ENCODE peak calls at places on chromosomes 7 and 10, in nine cellular contexts. E is K562, M is HepG2, Y is GM12891, A is H1, X is vagina, Q is endothelial cell of umbilical vein, K is HCT116, L is SK-N-SH. S is an unnamed sample.

GRCh38 chr7:83486536-83486935 is 162.4 kb downstream of the SEMA3E start:
- DNase-seq in E (no peak), M (no peak), Y (no peak), A (no peak), X (no peak), Q (no peak), K (no peak), L (no peak), S (no peak)

GRCh38 chr7:47518827-47519226 is 63.1 kb downstream of the TNS3 start:
- DNase-seq in E (no peak), M (peak), Y (no peak), A (no peak), X (no peak), Q (no peak), K (no peak), L (no peak), S (no peak)

GRCh38 chr7:84113286-84113685 is 81.3 kb downstream of the SEMA3A start:
- DNase-seq in E (no peak), M (no peak), Y (no peak), A (no peak), X (no peak), Q (peak), K (no peak), L (no peak), S (no peak)

GRCh38 chr7:139914861-139915300 is 85.8 kb downstream of the TBXAS1 start:
- DNase-seq in E (no peak), M (no peak), Y (no peak), A (no peak), X (no peak), Q (peak), K (no peak), L (no peak), S (no peak)

GRCh38 chr7:19403691-19404090 is 258.5 kb upstream of the FERD3L start:
- DNase-seq in E (no peak), M (no peak), Y (no peak), A (no peak), X (no peak), Q (no peak), K (no peak), L (no peak), S (no peak)

GRCh38 chr7:50641442-50642405 is 76.5 kb upstream of the DDC start:
- DNase-seq in E (no peak), M (peak), Y (no peak), A (peak), X (no peak), Q (no peak), K (no peak), L (no peak), S (no peak)

GRCh38 chr7:33143996-33144718 is 14.8 kb downstream of the BBS9 start:
- DNase-seq in E (no peak), M (peak), Y (no peak), A (no peak), X (no peak), Q (no peak), K (no peak), L (no peak), S (no peak)

GRCh38 chr7:151245360-151246160 is 2.9 kb downstream of the SMARCD3 start:
- DNase-seq in E (peak), M (no peak), Y (peak), A (peak), X (no peak), Q (peak), K (no peak), L (peak), S (peak)

GRCh38 chr10:7351905-7352304 is 58.9 kb downstream of the SFMBT2 start:
- DNase-seq in E (no peak), M (no peak), Y (no peak), A (no peak), X (no peak), Q (no peak), K (no peak), L (no peak), S (no peak)

GRCh38 chr7:83677180-83677866 is 28.4 kb upstream of the SEMA3E start:
- DNase-seq in E (no peak), M (no peak), Y (no peak), A (no peak), X (no peak), Q (peak), K (peak), L (peak), S (peak)

GRCh38 chr7:8356071-8356470 is 77.3 kb upstream of the NXPH1 start:
- DNase-seq in E (no peak), M (no peak), Y (no peak), A (no peak), X (no peak), Q (no peak), K (no peak), L (no peak), S (no peak)

GRCh38 chr7:155136619-155137243 is 66.6 kb downstream of the HTR5A start:
- DNase-seq in E (no peak), M (no peak), Y (no peak), A (no peak), X (no peak), Q (no peak), K (no peak), L (no peak), S (no peak)

GRCh38 chr7:22663721-22664120 is 63.3 kb upstream of the IL6 start:
- DNase-seq in E (no peak), M (no peak), Y (no peak), A (no peak), X (no peak), Q (peak), K (no peak), L (no peak), S (no peak)

GRCh38 chr7:84236398-84236797 is 41.8 kb upstream of the SEMA3A start:
- DNase-seq in E (no peak), M (no peak), Y (no peak), A (no peak), X (no peak), Q (peak), K (no peak), L (no peak), S (no peak)

GRCh38 chr10:122514045-122514840 is 46.3 kb upstream of the DMBT1 start:
- DNase-seq in E (no peak), M (no peak), Y (no peak), A (no peak), X (no peak), Q (no peak), K (no peak), L (no peak), S (no peak)

GRCh38 chr10:34299105-34299611 is 515.9 kb downstream of the PARD3 start:
- DNase-seq in E (no peak), M (no peak), Y (no peak), A (no peak), X (no peak), Q (peak), K (no peak), L (no peak), S (no peak)

GRCh38 chr10:30002438-30003266 is 56.7 kb downstream of the JCAD start:
- DNase-seq in E (peak), M (peak), Y (peak), A (peak), X (no peak), Q (peak), K (peak), L (peak), S (peak)

GRCh38 chr10:61974611-61975010 is 73.1 kb downstream of the ARID5B start:
- DNase-seq in E (no peak), M (no peak), Y (no peak), A (no peak), X (no peak), Q (peak), K (no peak), L (peak), S (peak)

GRCh38 chr10:33136271-33136670 is 178.2 kb upstream of the ITGB1 start:
- DNase-seq in E (no peak), M (no peak), Y (no peak), A (no peak), X (no peak), Q (no peak), K (no peak), L (no peak), S (no peak)

GRCh38 chr10:70753841-70754621 is 31.1 kb downstream of the TBATA start:
- DNase-seq in E (peak), M (no peak), Y (no peak), A (peak), X (no peak), Q (no peak), K (no peak), L (no peak), S (no peak)

GRCh38 chr10:17923728-17924127 is 28.0 kb upstream of the SLC39A12 start:
- DNase-seq in E (no peak), M (no peak), Y (no peak), A (no peak), X (no peak), Q (no peak), K (no peak), L (no peak), S (no peak)

GRCh38 chr10:86392723-86393094 is 26.1 kb upstream of the GRID1 start:
- DNase-seq in E (no peak), M (no peak), Y (no peak), A (peak), X (no peak), Q (no peak), K (no peak), L (no peak), S (no peak)

GRCh38 chr7:4131043-4131442 is 551.1 kb upstream of the FOXK1 start:
- DNase-seq in E (no peak), M (no peak), Y (no peak), A (no peak), X (no peak), Q (no peak), K (no peak), L (no peak), S (no peak)

GRCh38 chr7:49791089-49791741 is 17.8 kb downstream of the VWC2 start:
- DNase-seq in E (no peak), M (peak), Y (no peak), A (no peak), X (no peak), Q (no peak), K (no peak), L (peak), S (no peak)

GRCh38 chr7:33970566-33970965 is 65.2 kb downstream of the BMPER start:
- DNase-seq in E (no peak), M (no peak), Y (no peak), A (no peak), X (no peak), Q (no peak), K (no peak), L (no peak), S (no peak)

GRCh38 chr10:129523031-129523722 is 56.1 kb downstream of the MGMT start:
- DNase-seq in E (no peak), M (no peak), Y (no peak), A (no peak), X (no peak), Q (no peak), K (no peak), L (no peak), S (peak)

GRCh38 chr10:129523723-129524316 is 56.8 kb downstream of the MGMT start:
- DNase-seq in E (no peak), M (no peak), Y (no peak), A (no peak), X (no peak), Q (no peak), K (no peak), L (no peak), S (peak)

GRCh38 chr10:129526943-129527342 is 59.9 kb downstream of the MGMT start:
- DNase-seq in E (no peak), M (no peak), Y (no peak), A (no peak), X (no peak), Q (no peak), K (no peak), L (no peak), S (no peak)

GRCh38 chr10:129528376-129528978 is 61.4 kb downstream of the MGMT start:
- DNase-seq in E (no peak), M (no peak), Y (no peak), A (no peak), X (no peak), Q (no peak), K (no peak), L (no peak), S (no peak)

DNA sequence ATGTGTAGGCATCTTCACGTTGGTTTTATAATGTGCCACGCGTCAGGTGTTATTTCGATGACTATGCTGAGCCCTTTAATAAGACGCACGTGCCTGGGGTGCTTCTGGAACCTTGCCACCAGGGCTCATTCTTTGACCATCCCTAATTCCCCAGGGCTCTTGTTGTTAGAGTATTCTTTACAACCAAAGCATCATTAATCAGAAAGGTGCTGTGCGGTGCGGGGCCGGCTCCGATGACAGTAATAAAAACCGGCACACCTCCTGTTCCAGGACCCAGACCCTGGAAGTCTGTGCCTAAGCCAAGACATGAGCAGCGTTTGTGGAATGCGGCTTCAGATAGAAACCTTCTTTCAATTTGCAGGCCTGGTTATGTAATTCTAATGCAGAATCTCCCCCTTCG is 58.4 kb downstream of the MGMT start:
- DNase-seq in E (no peak), M (no peak), Y (no peak), A (no peak), X (no peak), Q (no peak), K (no peak), L (no peak), S (no peak)
- TF ChIP-seq POLR2AphosphoS5 in E (no peak), M (no peak), Y (no peak), A (no peak), X (no peak), Q (no peak), K (no peak), L (no peak), S (no peak)

GRCh38 chr10:110632591-110633215 is 11.4 kb upstream of the RBM20 start:
- DNase-seq in E (no peak), M (no peak), Y (no peak), A (no peak), X (no peak), Q (no peak), K (no peak), L (no peak), S (no peak)
- TF ChIP-seq POLR2AphosphoS5 in E (no peak), M (no peak), Y (no peak), A (no peak), X (no peak), Q (no peak), K (no peak), L (no peak), S (no peak)

GRCh38 chr10:119283387-119283786 is 76.0 kb downstream of the GRK5 start:
- DNase-seq in E (no peak), M (no peak), Y (no peak), A (no peak), X (no peak), Q (no peak), K (no peak), L (no peak), S (no peak)

GRCh38 chr10:119286516-119286915 is 79.1 kb downstream of the GRK5 start:
- DNase-seq in E (no peak), M (no peak), Y (no peak), A (no peak), X (no peak), Q (no peak), K (no peak), L (no peak), S (no peak)

GRCh38 chr10:119283818-119284217 is 76.4 kb downstream of the GRK5 start:
- DNase-seq in E (no peak), M (no peak), Y (no peak), A (no peak), X (no peak), Q (no peak), K (no peak), L (no peak), S (no peak)

GRCh38 chr10:119285495-119286267 is 78.3 kb downstream of the GRK5 start:
- DNase-seq in E (no peak), M (no peak), Y (no peak), A (no peak), X (no peak), Q (no peak), K (no peak), L (no peak), S (no peak)

DNA sequence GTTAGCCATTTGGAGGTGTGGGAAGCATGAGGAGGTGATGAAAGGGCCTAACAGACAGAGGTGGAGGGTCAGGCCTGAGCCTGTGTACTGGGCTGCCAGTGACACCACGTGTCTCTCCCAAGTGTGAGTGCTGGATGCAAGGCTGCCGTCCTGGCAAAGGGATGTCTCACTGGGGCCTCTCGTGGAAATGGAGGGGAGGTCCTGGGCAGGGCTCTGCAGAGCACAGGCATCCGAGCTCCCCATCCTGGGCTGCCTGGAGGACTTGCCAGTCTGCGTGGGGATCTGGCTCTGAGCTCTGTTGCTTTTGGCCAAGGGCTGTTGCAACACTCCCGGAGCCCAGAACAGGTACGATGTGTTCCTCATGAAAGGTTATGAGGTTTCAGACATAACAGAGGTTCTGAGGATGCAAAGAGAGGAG is 77.3 kb downstream of the GRK5 start:
- DNase-seq in E (no peak), M (no peak), Y (no peak), A (no peak), X (no peak), Q (no peak), K (no peak), L (no peak), S (peak)
- TF ChIP-seq POLR2AphosphoS5 in E (no peak), M (no peak), Y (no peak), A (no peak), X (peak), Q (no peak), K (no peak), L (no peak), S (no peak)

DNA sequence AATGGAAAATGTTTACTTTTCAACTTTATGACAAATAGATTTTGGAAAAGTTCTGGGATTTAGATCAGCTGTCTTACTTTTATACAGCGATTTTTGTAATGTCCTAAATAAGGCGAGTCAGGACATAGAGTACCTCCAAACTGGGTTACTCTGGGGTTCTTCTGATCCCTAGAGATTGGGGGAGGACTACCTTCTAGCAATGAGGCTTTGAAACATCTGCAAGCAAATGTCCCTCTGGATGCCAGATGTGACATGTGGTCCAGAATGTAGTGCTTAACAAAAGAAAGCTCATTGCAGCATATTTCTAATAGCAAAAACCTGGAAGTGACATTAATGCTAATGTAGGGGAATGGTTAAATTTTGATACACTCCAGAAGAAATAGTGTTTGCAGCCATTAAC is 36.1 kb downstream of the ABRAXAS2 start:
- DNase-seq in E (no peak), M (no peak), Y (no peak), A (no peak), X (no peak), Q (no peak), K (no peak), L (peak), S (no peak)
- TF ChIP-seq POLR2AphosphoS5 in E (no peak), M (no peak), Y (no peak), A (no peak), X (no peak), Q (no peak), K (no peak), L (no peak), S (no peak)

GRCh38 chr10:69415049-69415448 is 1.7 kb downstream of the TACR2 start:
- DNase-seq in E (no peak), M (no peak), Y (no peak), A (no peak), X (no peak), Q (no peak), K (no peak), L (peak), S (no peak)

GRCh38 chr10:69417542-69417941 is 824 bp upstream of the TACR2 start:
- DNase-seq in E (no peak), M (no peak), Y (no peak), A (no peak), X (no peak), Q (no peak), K (no peak), L (no peak), S (no peak)

GRCh38 chr10:69418052-69418752 is 1.5 kb upstream of the TACR2 start:
- DNase-seq in E (no peak), M (peak), Y (no peak), A (no peak), X (no peak), Q (no peak), K (no peak), L (no peak), S (no peak)

GRCh38 chr10:69415951-69416350 is 767 bp downstream of the TACR2 start:
- DNase-seq in E (no peak), M (no peak), Y (no peak), A (no peak), X (no peak), Q (no peak), K (no peak), L (no peak), S (no peak)

DNA sequence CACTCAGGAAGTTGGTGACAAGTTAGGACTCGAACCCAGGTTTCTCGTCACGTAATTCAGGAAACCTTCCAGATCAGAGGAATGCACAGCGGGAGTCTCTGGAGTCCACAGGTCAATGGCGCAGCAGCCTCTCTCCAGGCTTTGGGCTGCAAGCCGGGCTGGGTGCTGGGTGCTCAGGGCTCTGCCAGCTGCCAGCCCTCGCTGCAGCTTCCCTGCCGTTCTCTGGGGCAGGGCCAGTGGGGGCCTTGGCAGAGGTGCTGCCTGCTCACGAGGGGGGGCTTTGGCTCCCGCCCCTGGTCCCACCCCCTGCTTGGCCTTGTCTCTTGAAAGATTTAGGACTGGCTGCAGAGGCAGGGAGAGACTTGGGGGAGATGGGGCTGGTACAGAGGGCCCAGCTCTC is at the start of gene TACR2:
- DNase-seq in E (no peak), M (no peak), Y (no peak), A (no peak), X (no peak), Q (no peak), K (no peak), L (no peak), S (no peak)
- TF ChIP-seq POLR2AphosphoS5 in E (no peak), M (no peak), Y (no peak), A (no peak), X (peak), Q (no peak), K (no peak), L (no peak), S (peak)

GRCh38 chr7:620052-620451 is 100.4 kb upstream of the PDGFA start:
- DNase-seq in E (peak), M (no peak), Y (no peak), A (no peak), X (no peak), Q (peak), K (no peak), L (no peak), S (no peak)
- TF ChIP-seq POLR2AphosphoS5 in E (no peak), M (no peak), Y (no peak), A (no peak), X (no peak), Q (no peak), K (no peak), L (no peak), S (no peak)

GRCh38 chr7:134332892-134333291 is 16.2 kb upstream of the SLC35B4 start:
- DNase-seq in E (no peak), M (no peak), Y (no peak), A (no peak), X (no peak), Q (no peak), K (no peak), L (no peak), S (no peak)
- TF ChIP-seq POLR2AphosphoS5 in E (no peak), M (no peak), Y (no peak), A (no peak), X (no peak), Q (no peak), K (no peak), L (no peak), S (no peak)

S was measured in stomach.